ENCODE peak calls at places on chromosomes 13 and 19, in nine cellular contexts. B, P, N, D, Y, C, T, O and S are unnamed samples. For H3K4me1, the result is how much of the 10 kb centered on the place peaks cover.

GRCh38 chr19:1579222-1579621 is 11.1 kb upstream of the MEX3D start:
- DNase-seq in B (no peak), P (no peak), N (no peak), D (no peak), Y (no peak), C (no peak), T (no peak), O (no peak), S (no peak)

GRCh38 chr19:46481187-46481586 is 9.8 kb upstream of the PNMA8A start:
- DNase-seq in B (no peak), P (no peak), N (no peak), D (no peak), Y (no peak), C (no peak), T (no peak), O (no peak), S (no peak)

GRCh38 chr13:30792257-30793000 is 57.1 kb downstream of the ALOX5AP start:
- DNase-seq in B (no peak), P (peak), N (peak), D (peak), Y (peak), C (peak), T (peak), O (peak), S (peak)

GRCh38 chr19:8512115-8512967 is 1.6 kb downstream of the ZNF414 start:
- DNase-seq in B (no peak), P (peak), N (no peak), D (no peak), Y (peak), C (peak), T (peak), O (peak), S (peak)

GRCh38 chr19:2634228-2634951 is 68.1 kb downstream of the GNG7 start:
- DNase-seq in B (no peak), P (no peak), N (peak), D (peak), Y (no peak), C (no peak), T (no peak), O (no peak), S (peak)

GRCh38 chr13:36919833-36920611 is at the start of gene SMAD9:
- DNase-seq in B (no peak), P (peak), N (peak), D (peak), Y (peak), C (peak), T (peak), O (peak), S (peak)

GRCh38 chr19:15466851-15467733 is 2.7 kb upstream of the RASAL3 start:
- DNase-seq in B (no peak), P (no peak), N (no peak), D (no peak), Y (peak), C (no peak), T (no peak), O (no peak), S (peak)

GRCh38 chr13:30235206-30235605 is 72.1 kb downstream of the KATNAL1 start:
- DNase-seq in B (no peak), P (no peak), N (no peak), D (no peak), Y (no peak), C (no peak), T (no peak), O (no peak), S (no peak)

GRCh38 chr13:110560606-110561334 is 752 bp downstream of the RAB20 start:
- DNase-seq in B (no peak), P (no peak), N (peak), D (no peak), Y (peak), C (no peak), T (peak), O (peak), S (no peak)

GRCh38 chr13:111317042-111317550 is 3.3 kb upstream of the TEX29 start:
- DNase-seq in B (no peak), P (no peak), N (no peak), D (no peak), Y (no peak), C (no peak), T (no peak), O (no peak), S (no peak)

DNA sequence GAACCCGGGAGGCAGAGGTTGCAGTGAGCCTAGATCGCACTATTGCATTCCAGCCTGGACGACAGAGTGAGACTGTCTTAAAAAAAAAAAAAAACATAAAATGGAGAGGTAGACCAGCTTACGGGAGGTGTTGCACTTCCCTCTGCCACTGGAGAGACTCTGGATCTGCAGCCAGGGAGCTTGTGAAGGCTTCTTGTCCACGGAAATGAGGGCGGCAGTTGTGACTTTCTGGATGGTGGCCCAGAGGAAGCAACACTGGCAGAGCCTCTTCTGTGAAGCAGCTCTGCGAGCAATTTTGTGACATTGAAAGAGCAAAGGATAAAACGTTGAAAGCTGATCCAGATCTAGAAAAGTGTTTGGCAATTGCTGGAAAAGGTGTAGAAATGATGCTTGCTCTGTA is 10.4 kb downstream of the SPINT2 start:
- DNase-seq in B (no peak), P (no peak), N (no peak), D (no peak), Y (peak), C (no peak), T (no peak), O (no peak), S (no peak)
- H3K4me1 ChIP-seq in B (under half), P (half or more), N (half or more), D (under half), Y (half or more), C (under half), T (under half), O (under half), S (half or more)

GRCh38 chr13:41597348-41598041 is 140.1 kb downstream of the RGCC start:
- DNase-seq in B (no peak), P (no peak), N (no peak), D (no peak), Y (no peak), C (no peak), T (no peak), O (no peak), S (no peak)

GRCh38 chr13:41603917-41604316 is 146.6 kb downstream of the RGCC start:
- DNase-seq in B (no peak), P (peak), N (no peak), D (no peak), Y (no peak), C (no peak), T (peak), O (no peak), S (no peak)

GRCh38 chr13:41605319-41606285 is 148.3 kb downstream of the RGCC start:
- DNase-seq in B (no peak), P (no peak), N (no peak), D (no peak), Y (no peak), C (no peak), T (no peak), O (no peak), S (no peak)

GRCh38 chr13:41599619-41600018 is 142.3 kb downstream of the RGCC start:
- DNase-seq in B (no peak), P (no peak), N (no peak), D (no peak), Y (no peak), C (no peak), T (no peak), O (no peak), S (no peak)

DNA sequence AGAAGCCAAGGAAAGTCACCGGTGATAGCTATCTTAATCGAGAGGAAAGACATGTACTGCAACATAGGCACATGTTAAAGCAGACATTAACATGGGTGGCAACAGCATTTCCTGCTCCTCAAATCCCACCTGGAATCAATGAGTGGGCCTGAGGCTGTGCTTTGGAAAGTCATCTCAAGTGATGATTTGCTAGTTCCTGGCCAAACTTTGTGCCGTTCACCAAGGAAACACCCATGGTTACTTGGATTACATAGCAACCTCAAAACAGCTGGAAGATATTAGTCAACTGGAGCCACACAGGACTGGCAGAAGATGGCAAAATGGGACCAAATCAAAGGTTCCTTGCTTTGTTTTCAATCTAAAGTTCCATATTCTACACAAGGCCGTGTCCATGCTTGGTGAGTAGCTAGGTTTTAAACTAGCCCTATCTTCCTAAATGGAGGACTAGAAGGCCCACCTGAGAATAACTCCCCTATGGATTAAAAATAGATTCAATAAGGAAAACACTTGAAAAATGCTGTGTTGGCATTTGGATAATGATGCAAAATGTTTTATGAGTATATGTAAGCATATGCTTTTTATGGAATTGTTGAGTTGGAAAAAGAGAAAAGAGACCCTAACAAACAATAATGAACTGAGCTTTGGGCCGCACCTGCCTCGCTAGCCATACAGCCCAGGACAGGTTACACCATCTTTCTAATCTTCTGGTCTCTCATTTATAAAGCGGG is 144.5 kb downstream of the RGCC start:
- DNase-seq in B (no peak), P (no peak), N (no peak), D (no peak), Y (no peak), C (no peak), T (no peak), O (no peak), S (no peak)
- TF ChIP-seq EP300 in B (no peak), P (no peak), N (no peak), D (no peak), Y (no peak), C (no peak), T (no peak), O (no peak), S (no peak)

DNA sequence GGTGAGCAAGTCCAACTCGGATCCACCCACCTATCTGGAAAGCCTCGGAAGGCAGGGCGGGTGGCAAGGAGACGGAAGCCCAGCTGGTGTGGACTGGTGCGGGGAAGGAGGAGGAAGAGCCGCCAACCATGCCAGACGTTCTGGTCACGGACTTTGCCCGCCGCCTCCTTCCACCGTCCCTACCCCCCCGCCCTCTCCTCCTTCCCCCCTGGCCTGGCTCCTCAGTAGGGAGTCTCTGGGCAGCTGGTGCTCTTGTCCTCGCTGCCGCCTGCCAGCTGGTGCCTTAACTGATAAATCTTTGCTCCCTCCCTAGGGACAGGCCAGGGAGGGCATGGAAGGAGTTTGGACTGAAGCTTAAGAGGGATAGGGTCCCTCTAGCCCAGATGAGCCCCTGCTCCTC is 4.8 kb downstream of the SYNGR4 start:
- DNase-seq in B (no peak), P (no peak), N (no peak), D (no peak), Y (peak), C (no peak), T (no peak), O (no peak), S (no peak)
- H3K4me1 ChIP-seq in B (under half), P (under half), N (under half), D (under half), Y (under half), C (under half), T (under half), O (under half), S (under half)

DNA sequence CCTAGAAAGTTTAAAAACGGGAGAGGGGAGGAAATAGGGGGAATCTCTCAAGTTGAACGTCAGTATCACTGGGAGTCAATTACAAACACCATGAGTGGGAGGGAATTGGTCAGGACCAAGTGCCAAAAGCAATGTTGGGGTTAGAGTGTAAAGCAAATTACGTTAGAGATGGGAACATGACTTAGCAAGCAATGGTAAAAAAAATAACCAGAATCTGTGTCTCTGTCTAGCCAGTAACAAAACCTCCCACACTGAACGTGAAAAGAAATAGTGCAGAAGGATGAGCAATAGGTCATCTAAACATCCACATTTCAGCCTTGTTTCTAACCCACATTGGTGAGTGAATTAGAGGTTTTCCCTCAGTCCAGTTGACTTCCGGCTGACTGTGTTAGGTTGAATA is 242.2 kb downstream of the COG6 start:
- DNase-seq in B (no peak), P (no peak), N (no peak), D (no peak), Y (no peak), C (no peak), T (no peak), O (no peak), S (no peak)
- TF ChIP-seq EP300 in B (no peak), P (no peak), N (no peak), D (no peak), Y (no peak), C (no peak), T (no peak), O (no peak), S (no peak)

DNA sequence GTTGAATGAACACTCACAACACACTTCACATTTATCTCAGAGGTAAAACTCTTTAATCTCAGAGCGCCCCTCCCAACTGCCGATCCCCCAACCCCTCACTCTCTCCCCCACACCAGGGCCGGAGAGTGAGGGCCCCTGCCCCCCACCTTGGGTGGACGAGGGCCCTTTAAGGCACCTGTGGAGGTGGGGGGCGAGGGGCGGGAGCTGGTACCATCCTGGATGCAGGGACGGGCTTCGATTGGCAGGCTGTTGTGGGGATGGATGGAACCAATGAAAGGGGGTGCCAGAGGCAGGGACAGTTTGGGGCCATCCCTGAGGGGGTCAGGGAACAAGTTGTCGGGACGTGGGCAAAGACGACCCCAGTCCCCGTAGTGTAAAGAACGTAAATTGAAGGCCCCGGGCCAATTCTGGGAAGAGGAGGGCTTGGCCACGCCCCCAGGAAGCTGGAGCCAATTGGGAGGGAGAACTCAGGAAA is 1.7 kb upstream of the PNKP start:
- DNase-seq in B (no peak), P (no peak), N (no peak), D (no peak), Y (no peak), C (no peak), T (no peak), O (peak), S (no peak)
- H3K4me1 ChIP-seq in B (under half), P (under half), N (half or more), D (half or more), Y (under half), C (under half), T (under half), O (half or more), S (half or more)

GRCh38 chr19:374183-374885 is 29.7 kb upstream of the MIER2 start:
- DNase-seq in B (no peak), P (no peak), N (no peak), D (no peak), Y (no peak), C (no peak), T (no peak), O (no peak), S (no peak)

GRCh38 chr19:372306-372890 is 27.8 kb upstream of the MIER2 start:
- DNase-seq in B (no peak), P (no peak), N (peak), D (no peak), Y (no peak), C (peak), T (no peak), O (peak), S (no peak)

GRCh38 chr19:371501-372160 is 27.0 kb upstream of the MIER2 start:
- DNase-seq in B (no peak), P (no peak), N (no peak), D (no peak), Y (no peak), C (no peak), T (no peak), O (peak), S (no peak)

GRCh38 chr19:374886-375235 is 30.3 kb upstream of the MIER2 start:
- DNase-seq in B (no peak), P (no peak), N (no peak), D (no peak), Y (no peak), C (no peak), T (no peak), O (no peak), S (no peak)

DNA sequence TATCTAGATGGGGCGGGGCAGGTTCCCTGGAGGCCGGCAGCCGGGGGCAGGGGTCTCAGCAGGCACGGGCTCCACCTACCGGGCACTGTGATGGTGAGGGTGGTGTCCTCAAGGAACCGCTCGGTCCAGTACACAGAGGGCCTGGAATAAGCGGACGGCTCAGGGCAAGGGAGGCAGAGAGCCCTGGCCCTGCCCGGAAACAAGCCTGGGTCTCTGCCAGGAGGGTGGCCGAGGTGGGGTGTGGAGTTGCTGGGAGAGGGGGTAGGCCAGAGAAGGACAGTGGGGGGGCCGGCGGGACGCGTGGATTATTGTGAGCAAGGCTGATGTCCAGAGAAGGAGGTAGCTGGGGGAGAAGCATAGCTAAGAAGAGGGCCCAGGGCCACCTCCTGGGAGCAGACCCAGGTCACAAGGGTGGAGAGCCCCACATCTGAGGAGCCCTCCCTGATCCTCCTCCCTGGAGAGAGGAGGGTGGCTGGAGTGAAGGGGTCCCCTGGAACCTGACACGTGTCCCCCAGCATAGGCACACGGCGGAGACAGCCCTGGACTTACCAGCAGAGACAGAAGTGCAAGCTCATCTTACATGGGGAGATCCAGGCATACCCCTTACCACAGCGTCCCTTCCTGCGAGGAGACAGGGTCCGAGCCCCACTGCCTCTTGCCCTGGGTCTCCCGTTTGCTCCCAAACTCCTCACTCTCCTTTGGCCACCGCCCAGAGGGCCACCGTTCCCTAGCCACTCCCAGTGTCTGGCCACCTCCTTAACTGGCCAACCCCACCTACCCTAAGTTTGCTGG is 29.0 kb upstream of the MIER2 start:
- DNase-seq in B (no peak), P (no peak), N (no peak), D (no peak), Y (no peak), C (no peak), T (no peak), O (no peak), S (no peak)
- TF ChIP-seq EP300 in B (no peak), P (no peak), N (no peak), D (no peak), Y (no peak), C (no peak), T (no peak), O (no peak), S (no peak)